ENCODE peak calls at places on chromosome 18, in ten cellular contexts. G is brain microvascular endothelial cell; N is AG09319; M is uterus; K is adrenal gland; D is thoracic aorta; J is dorsolateral prefrontal cortex; H is endothelial cell; L is activated B cell treated with CpG ODN at 0.5 μM for 24 hours; B is CD4-positive, alpha-beta T cell. C is an unnamed sample.

GRCh38 chr18:11247381-11247970 is 98.1 kb upstream of the PIEZO2 start:
- DNase-seq in G (no peak), H (no peak), D (no peak), L (no peak), M (no peak), K (no peak), J (no peak), N (no peak), B (no peak), C (no peak)

GRCh38 chr18:75252136-75252535 is 41.5 kb downstream of the TSHZ1 start:
- DNase-seq in L (no peak), H (no peak), M (no peak), J (no peak), K (no peak), D (no peak), B (no peak), G (no peak), N (no peak), C (no peak)

GRCh38 chr18:70132999-70133398 is 72.5 kb downstream of the RTTN start:
- DNase-seq in N (peak; percentile 47), H (no peak), B (no peak), L (no peak), D (no peak), K (peak; percentile 2), G (peak; percentile 87), M (no peak), J (no peak), C (no peak)

GRCh38 chr18:22101731-22102130 is 67.7 kb upstream of the GATA6 start:
- DNase-seq in K (no peak), B (no peak), J (no peak), L (no peak), D (no peak), H (no peak), N (no peak), G (no peak), M (no peak), C (no peak)

GRCh38 chr18:48874233-48874632 is 76.5 kb downstream of the SMAD7 start:
- DNase-seq in K (no peak), D (no peak), N (no peak), H (no peak), M (no peak), L (no peak), J (no peak), B (no peak), G (no peak), C (no peak)

GRCh38 chr18:54906636-54907180 is 52.6 kb downstream of the CCDC68 start:
- DNase-seq in J (no peak), L (no peak), M (no peak), K (no peak), B (no peak), H (no peak), N (no peak), D (no peak), G (no peak), C (no peak)

GRCh38 chr18:1036926-1037325 is 132.3 kb downstream of the ADCYAP1 start:
- DNase-seq in N (no peak), L (no peak), G (no peak), J (no peak), H (no peak), B (no peak), K (no peak), M (no peak), D (no peak), C (no peak)

GRCh38 chr18:35533916-35534315 is 36.2 kb upstream of the INO80C start:
- DNase-seq in G (no peak), D (no peak), L (no peak), K (no peak), H (no peak), J (no peak), M (no peak), N (no peak), B (no peak), C (no peak)

GRCh38 chr18:52484977-52485376 is 145.0 kb downstream of the DCC start:
- DNase-seq in J (no peak), K (no peak), G (no peak), D (no peak), M (no peak), L (no peak), B (no peak), N (no peak), H (no peak), C (no peak)

GRCh38 chr18:23627325-23627724 is 35.4 kb downstream of the ANKRD29 start:
- DNase-seq in G (peak; percentile 88), B (no peak), N (peak; percentile 69), K (no peak), D (no peak), J (no peak), H (no peak), M (no peak), L (no peak), C (no peak)

GRCh38 chr18:434410-434809 is 66.1 kb downstream of the COLEC12 start:
- DNase-seq in K (no peak), D (no peak), M (no peak), L (no peak), J (no peak), G (no peak), B (no peak), H (no peak), N (no peak), C (no peak)

GRCh38 chr18:8794133-8794986 is 89.0 kb downstream of the MTCL1 start:
- DNase-seq in K (no peak), J (no peak), N (no peak), B (no peak), M (no peak), H (no peak), G (peak; percentile 35), L (no peak), D (no peak), C (no peak)

GRCh38 chr18:63224574-63224973 is 95.0 kb downstream of the BCL2 start:
- DNase-seq in D (no peak), N (no peak), K (no peak), H (no peak), G (no peak), J (no peak), B (no peak), L (no peak), M (no peak), C (no peak)

GRCh38 chr18:45551417-45551816 is 63.9 kb upstream of the SLC14A2 start:
- DNase-seq in K (no peak), J (no peak), D (no peak), M (no peak), B (no peak), N (no peak), H (no peak), G (no peak), L (no peak), C (no peak)

GRCh38 chr18:47260924-47261701 is 9.7 kb upstream of the SKOR2 start:
- DNase-seq in B (no peak), K (no peak), H (peak; percentile 53), J (no peak), N (no peak), M (no peak), L (no peak), D (no peak), G (no peak), C (no peak)
- TF ChIP-seq CTCF in B (no peak), K (no peak), H (peak; percentile 28), J (no peak), N (no peak), M (no peak), L (no peak), D (no peak), G (peak; percentile 9), C (no peak)

GRCh38 chr18:50695431-50696176 is 124.2 kb downstream of the MRO start:
- DNase-seq in G (no peak), B (no peak), N (no peak), H (no peak), J (peak; percentile 34), M (no peak), K (no peak), L (no peak), D (no peak), C (no peak)
- TF ChIP-seq CTCF in G (no peak), B (no peak), N (no peak), H (no peak), J (no peak), M (no peak), K (no peak), L (no peak), D (no peak), C (no peak)

GRCh38 chr18:31624892-31625640 is 33.4 kb downstream of the TTR start:
- DNase-seq in G (no peak), M (no peak), B (no peak), D (no peak), K (no peak), L (no peak), N (no peak), H (no peak), J (no peak), C (no peak)

GRCh38 chr18:31630549-31630948 is 38.9 kb downstream of the TTR start:
- DNase-seq in K (no peak), H (no peak), L (no peak), D (no peak), B (no peak), N (no peak), J (no peak), M (no peak), G (no peak), C (no peak)

GRCh38 chr18:31631526-31631925 is 39.8 kb downstream of the TTR start:
- DNase-seq in K (no peak), N (no peak), B (no peak), L (no peak), G (no peak), J (no peak), M (no peak), D (no peak), H (no peak), C (no peak)

GRCh38 chr18:31632356-31632755 is 40.7 kb downstream of the TTR start:
- DNase-seq in H (no peak), K (no peak), M (no peak), L (no peak), B (no peak), N (no peak), J (no peak), D (no peak), G (no peak), C (no peak)

GRCh38 chr18:31626409-31626808 is 34.7 kb downstream of the TTR start:
- DNase-seq in D (no peak), H (no peak), K (no peak), L (no peak), M (no peak), B (no peak), G (no peak), N (no peak), J (no peak), C (no peak)
- TF ChIP-seq CTCF in D (no peak), H (no peak), K (no peak), L (no peak), M (no peak), B (no peak), G (peak; percentile 6), N (no peak), J (no peak), C (no peak)

DNA sequence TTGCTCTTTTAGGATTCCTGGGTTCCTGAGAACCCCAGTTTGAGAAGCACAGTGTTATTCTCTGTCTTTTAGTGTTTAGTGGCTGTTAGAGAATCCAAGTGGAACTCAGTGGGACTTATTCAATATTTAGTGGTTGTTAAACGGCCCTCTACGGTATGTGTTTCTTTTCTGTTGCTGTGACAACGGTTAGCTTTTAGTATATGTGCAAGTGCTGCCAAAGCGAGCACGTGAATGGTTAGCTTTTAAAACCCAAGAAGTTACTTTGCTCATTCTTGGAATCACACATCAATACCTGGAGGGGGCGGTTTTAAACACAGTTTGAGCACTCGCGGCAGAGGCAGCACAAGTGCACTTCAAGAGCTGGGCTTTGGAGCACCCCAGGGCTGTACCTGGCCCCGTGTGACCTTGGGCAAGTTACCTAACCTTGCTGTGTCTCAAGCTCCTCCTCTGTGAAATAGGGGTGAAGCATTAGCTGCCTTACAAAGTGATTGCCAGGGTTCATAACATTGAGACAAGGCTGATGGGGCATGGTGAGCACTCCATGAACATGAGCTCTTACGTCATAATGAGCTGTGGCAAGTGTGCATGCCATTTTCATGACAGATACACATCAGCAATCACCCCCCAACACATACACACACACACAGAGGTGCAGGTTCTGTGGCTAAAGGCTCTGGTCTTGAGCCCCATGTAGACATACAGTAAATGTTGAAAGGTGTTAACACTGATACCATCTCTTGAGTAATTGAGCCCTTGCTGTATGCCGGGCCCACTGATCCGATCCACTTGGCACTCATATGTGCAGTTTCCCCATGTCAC is 234.1 kb downstream of the ALPK2 start:
- DNase-seq in K (no peak), L (no peak), J (no peak), M (no peak), G (no peak), B (no peak), H (no peak), N (no peak), D (no peak), C (no peak)
- TF ChIP-seq CTCF in K (no peak), L (no peak), J (no peak), M (no peak), G (no peak), B (no peak), H (no peak), N (no peak), D (no peak), C (no peak)

C was measured in progenitor cell of endocrine pancreas.